ENCODE peak calls at places on chromosomes 3 and 15, in five cellular contexts. One of them, this sample, is unnamed.

GRCh38 chr3:52820741-52821140 is 9.7 kb downstream of the ITIH4 start:
- DNase-seq in mammary epithelial cell: no peak
- DNase-seq in endothelial cell of umbilical vein: peak; percentile 13
- DNase-seq in astrocyte: no peak
- DNase-seq in hepatocyte: peak; percentile 51
- DNase-seq in this sample: peak; percentile 18

GRCh38 chr3:182618085-182618732 is 175.1 kb upstream of the ATP11B start:
- DNase-seq in endothelial cell of umbilical vein: peak; percentile 18
- DNase-seq in hepatocyte: peak; percentile 52
- DNase-seq in mammary epithelial cell: peak; percentile 57
- DNase-seq in astrocyte: peak; percentile 39
- DNase-seq in this sample: peak; percentile 66

GRCh38 chr15:49715213-49715612 is 94.4 kb downstream of the DTWD1 start:
- DNase-seq in hepatocyte: no peak
- DNase-seq in endothelial cell of umbilical vein: no peak
- DNase-seq in astrocyte: no peak
- DNase-seq in mammary epithelial cell: no peak
- DNase-seq in this sample: no peak

GRCh38 chr15:50764331-50765201 is 940 bp downstream of the SPPL2A start:
- DNase-seq in hepatocyte: no peak
- DNase-seq in mammary epithelial cell: peak; percentile 24
- DNase-seq in astrocyte: no peak
- DNase-seq in endothelial cell of umbilical vein: peak; percentile 52
- DNase-seq in this sample: no peak

GRCh38 chr3:30167511-30168135 is 438.8 kb upstream of the TGFBR2 start:
- DNase-seq in astrocyte: peak; percentile 52
- DNase-seq in mammary epithelial cell: peak; percentile 58
- DNase-seq in hepatocyte: no peak
- DNase-seq in endothelial cell of umbilical vein: peak; percentile 67
- DNase-seq in this sample: peak; percentile 46

GRCh38 chr3:184409331-184409926 is 29.6 kb downstream of the CHRD start:
- DNase-seq in astrocyte: no peak
- DNase-seq in hepatocyte: no peak
- DNase-seq in mammary epithelial cell: no peak
- DNase-seq in endothelial cell of umbilical vein: no peak
- DNase-seq in this sample: no peak

GRCh38 chr3:67940200-67940952 is 286.0 kb upstream of the SUCLG2 start:
- DNase-seq in mammary epithelial cell: no peak
- DNase-seq in endothelial cell of umbilical vein: no peak
- DNase-seq in hepatocyte: peak; percentile 15
- DNase-seq in astrocyte: no peak
- DNase-seq in this sample: peak; percentile 0

GRCh38 chr3:39718674-39719595 is 90.5 kb upstream of the MYRIP start:
- DNase-seq in hepatocyte: no peak
- DNase-seq in mammary epithelial cell: peak; percentile 16
- DNase-seq in endothelial cell of umbilical vein: peak; percentile 38
- DNase-seq in astrocyte: peak; percentile 42
- DNase-seq in this sample: peak; percentile 57

GRCh38 chr3:69542265-69543079 is 156.6 kb upstream of the FRMD4B start:
- DNase-seq in endothelial cell of umbilical vein: no peak
- DNase-seq in astrocyte: no peak
- DNase-seq in mammary epithelial cell: peak; percentile 67
- DNase-seq in hepatocyte: peak; percentile 35
- DNase-seq in this sample: no peak

GRCh38 chr3:134333522-134334181 is 40.6 kb downstream of the AMOTL2 start:
- DNase-seq in hepatocyte: peak; percentile 63
- DNase-seq in endothelial cell of umbilical vein: no peak
- DNase-seq in astrocyte: peak; percentile 76
- DNase-seq in mammary epithelial cell: no peak
- DNase-seq in this sample: peak; percentile 69

GRCh38 chr3:188338081-188338480 is 184.1 kb downstream of the LPP start:
- DNase-seq in astrocyte: peak; percentile 39
- DNase-seq in hepatocyte: no peak
- DNase-seq in endothelial cell of umbilical vein: no peak
- DNase-seq in mammary epithelial cell: no peak
- DNase-seq in this sample: no peak

GRCh38 chr3:153355559-153355958 is 193.5 kb downstream of the RAP2B start:
- DNase-seq in astrocyte: no peak
- DNase-seq in endothelial cell of umbilical vein: no peak
- DNase-seq in mammary epithelial cell: no peak
- DNase-seq in hepatocyte: no peak
- DNase-seq in this sample: no peak

GRCh38 chr3:156609546-156609945 is 54.6 kb upstream of the SSR3 start:
- DNase-seq in hepatocyte: no peak
- DNase-seq in astrocyte: no peak
- DNase-seq in mammary epithelial cell: no peak
- DNase-seq in endothelial cell of umbilical vein: no peak
- DNase-seq in this sample: peak; percentile 59

GRCh38 chr3:169764164-169764452 is 752 bp downstream of the TERC start:
- DNase-seq in mammary epithelial cell: no peak
- DNase-seq in hepatocyte: no peak
- DNase-seq in endothelial cell of umbilical vein: no peak
- DNase-seq in astrocyte: peak; percentile 52
- DNase-seq in this sample: peak; percentile 39

GRCh38 chr3:10238330-10238995 is 9.8 kb upstream of the TATDN2 start:
- DNase-seq in endothelial cell of umbilical vein: no peak
- DNase-seq in mammary epithelial cell: no peak
- DNase-seq in hepatocyte: no peak
- DNase-seq in astrocyte: no peak
- DNase-seq in this sample: no peak

GRCh38 chr3:171169866-171170265 is 143.3 kb upstream of the SLC2A2 start:
- DNase-seq in astrocyte: no peak
- DNase-seq in mammary epithelial cell: no peak
- DNase-seq in endothelial cell of umbilical vein: no peak
- DNase-seq in hepatocyte: no peak
- DNase-seq in this sample: no peak

GRCh38 chr3:187985636-187986035 is 168.3 kb upstream of the LPP start:
- DNase-seq in astrocyte: peak; percentile 28
- DNase-seq in hepatocyte: no peak
- DNase-seq in mammary epithelial cell: no peak
- DNase-seq in endothelial cell of umbilical vein: no peak
- DNase-seq in this sample: no peak

GRCh38 chr3:132347095-132347494 is 29.9 kb downstream of the ACP3 start:
- DNase-seq in mammary epithelial cell: peak; percentile 73
- DNase-seq in astrocyte: peak; percentile 84
- DNase-seq in endothelial cell of umbilical vein: peak; percentile 79
- DNase-seq in hepatocyte: no peak
- DNase-seq in this sample: peak; percentile 12

GRCh38 chr3:177610677-177611654 is 413.7 kb upstream of the TBL1XR1 start:
- DNase-seq in endothelial cell of umbilical vein: peak; percentile 83
- DNase-seq in mammary epithelial cell: no peak
- DNase-seq in astrocyte: peak; percentile 52
- DNase-seq in hepatocyte: peak; percentile 77
- DNase-seq in this sample: no peak

GRCh38 chr3:130895690-130896089 is 1.8 kb downstream of the ATP2C1 start:
- DNase-seq in endothelial cell of umbilical vein: peak; percentile 12
- DNase-seq in astrocyte: no peak
- DNase-seq in hepatocyte: no peak
- DNase-seq in mammary epithelial cell: peak; percentile 3
- DNase-seq in this sample: no peak

GRCh38 chr3:52190294-52190841 is 7.6 kb upstream of the ALAS1 start:
- DNase-seq in endothelial cell of umbilical vein: no peak
- DNase-seq in mammary epithelial cell: no peak
- DNase-seq in hepatocyte: no peak
- DNase-seq in astrocyte: peak; percentile 34
- DNase-seq in this sample: no peak

GRCh38 chr3:140753865-140754754 is 76.2 kb downstream of the TRIM42 start:
- DNase-seq in mammary epithelial cell: peak; percentile 85
- DNase-seq in hepatocyte: no peak
- DNase-seq in endothelial cell of umbilical vein: no peak
- DNase-seq in astrocyte: peak; percentile 4
- DNase-seq in this sample: no peak

GRCh38 chr3:165193392-165194268 is 2.6 kb downstream of the SLITRK3 start:
- DNase-seq in mammary epithelial cell: no peak
- DNase-seq in hepatocyte: no peak
- DNase-seq in astrocyte: no peak
- DNase-seq in endothelial cell of umbilical vein: no peak
- DNase-seq in this sample: peak; percentile 38

GRCh38 chr3:195809291-195809785 is 2.4 kb downstream of the MUC4 start:
- DNase-seq in endothelial cell of umbilical vein: no peak
- DNase-seq in hepatocyte: no peak
- DNase-seq in astrocyte: no peak
- DNase-seq in mammary epithelial cell: no peak
- DNase-seq in this sample: no peak

GRCh38 chr3:72383896-72384295 is 464.3 kb downstream of the SHQ1 start:
- DNase-seq in astrocyte: no peak
- DNase-seq in mammary epithelial cell: peak; percentile 4
- DNase-seq in endothelial cell of umbilical vein: no peak
- DNase-seq in hepatocyte: no peak
- DNase-seq in this sample: no peak

GRCh38 chr3:188233320-188233719 is 79.4 kb downstream of the LPP start:
- DNase-seq in hepatocyte: no peak
- DNase-seq in astrocyte: peak; percentile 53
- DNase-seq in endothelial cell of umbilical vein: peak; percentile 57
- DNase-seq in mammary epithelial cell: peak; percentile 21
- DNase-seq in this sample: no peak

GRCh38 chr3:153443961-153444360 is 281.9 kb downstream of the RAP2B start:
- DNase-seq in endothelial cell of umbilical vein: peak; percentile 18
- DNase-seq in mammary epithelial cell: no peak
- DNase-seq in hepatocyte: no peak
- DNase-seq in astrocyte: no peak
- DNase-seq in this sample: peak; percentile 54

GRCh38 chr3:51620543-51620942 is 50.5 kb upstream of the TEX264 start:
- DNase-seq in astrocyte: peak; percentile 56
- DNase-seq in endothelial cell of umbilical vein: no peak
- DNase-seq in hepatocyte: no peak
- DNase-seq in mammary epithelial cell: peak; percentile 11
- DNase-seq in this sample: no peak

GRCh38 chr3:11583226-11583625 is 60.5 kb downstream of the VGLL4 start:
- DNase-seq in hepatocyte: no peak
- DNase-seq in astrocyte: no peak
- DNase-seq in mammary epithelial cell: no peak
- DNase-seq in endothelial cell of umbilical vein: no peak
- DNase-seq in this sample: no peak

GRCh38 chr3:50207359-50208042 is 2.4 kb downstream of the SLC38A3 start:
- DNase-seq in endothelial cell of umbilical vein: no peak
- DNase-seq in astrocyte: no peak
- DNase-seq in mammary epithelial cell: no peak
- DNase-seq in hepatocyte: no peak
- DNase-seq in this sample: no peak

GRCh38 chr3:50204052-50204803 is 843 bp upstream of the SLC38A3 start:
- DNase-seq in astrocyte: no peak
- DNase-seq in hepatocyte: no peak
- DNase-seq in endothelial cell of umbilical vein: no peak
- DNase-seq in mammary epithelial cell: no peak
- DNase-seq in this sample: no peak

GRCh38 chr3:50203113-50203852 is 1.8 kb upstream of the SLC38A3 start:
- DNase-seq in mammary epithelial cell: no peak
- DNase-seq in astrocyte: no peak
- DNase-seq in hepatocyte: no peak
- DNase-seq in endothelial cell of umbilical vein: no peak
- DNase-seq in this sample: no peak

GRCh38 chr3:50205719-50206276 is 727 bp downstream of the SLC38A3 start:
- DNase-seq in endothelial cell of umbilical vein: peak; percentile 20
- DNase-seq in hepatocyte: peak; percentile 73
- DNase-seq in mammary epithelial cell: no peak
- DNase-seq in astrocyte: peak; percentile 10
- DNase-seq in this sample: no peak

DNA sequence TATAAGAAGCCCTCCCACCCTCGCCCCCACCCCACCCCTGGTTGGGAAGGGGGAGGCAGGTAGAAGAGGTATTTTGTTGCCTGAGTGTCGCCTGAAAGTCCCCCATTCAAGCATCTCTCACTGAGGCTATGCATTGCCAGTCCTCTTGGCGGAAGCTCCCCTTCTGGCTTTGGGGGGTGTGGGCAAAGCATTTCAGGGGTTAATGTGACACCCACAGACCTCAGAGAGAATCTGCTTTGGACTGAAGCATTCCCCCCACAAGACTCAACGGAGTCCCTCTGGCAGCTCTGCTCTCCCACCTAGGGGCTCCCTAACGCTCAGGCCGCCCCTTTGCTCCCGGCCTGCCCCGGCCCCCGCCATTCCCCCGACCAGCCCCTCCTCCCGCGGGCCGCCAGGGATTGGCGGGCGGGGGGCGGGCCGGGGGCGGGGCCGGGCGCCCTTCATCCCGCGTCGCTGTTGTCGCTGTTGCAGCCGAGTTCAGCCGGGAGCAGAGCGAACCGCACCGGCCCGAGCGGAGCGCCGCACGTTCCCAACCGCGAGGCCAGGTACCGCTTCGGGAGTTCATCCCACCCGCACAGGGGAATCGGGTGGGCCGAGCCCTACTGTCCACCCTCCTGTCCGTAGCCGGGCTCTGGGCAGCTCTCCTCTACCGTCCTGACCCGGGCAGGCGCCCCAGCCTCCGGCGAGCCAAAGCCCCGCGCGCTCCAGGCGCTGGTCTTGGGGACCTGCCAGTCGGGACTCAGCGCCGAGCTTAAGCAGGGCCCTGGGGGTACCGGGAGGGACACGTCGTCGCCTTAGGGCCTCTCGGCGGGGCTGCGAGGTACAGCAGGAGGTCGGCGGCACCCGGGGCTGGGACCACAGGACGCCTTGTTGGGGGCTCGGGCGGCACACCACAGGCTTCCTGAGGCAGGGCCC is at the start of gene SLC38A3:
- DNase-seq in hepatocyte: peak; percentile 72
- DNase-seq in endothelial cell of umbilical vein: peak; percentile 31
- DNase-seq in mammary epithelial cell: no peak
- DNase-seq in astrocyte: no peak
- DNase-seq in this sample: no peak
- TF ChIP-seq EZH2 in hepatocyte: peak; percentile 44
- TF ChIP-seq EZH2 in endothelial cell of umbilical vein: peak; percentile 75
- TF ChIP-seq EZH2 in mammary epithelial cell: peak; percentile 34
- TF ChIP-seq EZH2 in astrocyte: peak; percentile 98
- TF ChIP-seq EZH2 in this sample: no peak

DNA sequence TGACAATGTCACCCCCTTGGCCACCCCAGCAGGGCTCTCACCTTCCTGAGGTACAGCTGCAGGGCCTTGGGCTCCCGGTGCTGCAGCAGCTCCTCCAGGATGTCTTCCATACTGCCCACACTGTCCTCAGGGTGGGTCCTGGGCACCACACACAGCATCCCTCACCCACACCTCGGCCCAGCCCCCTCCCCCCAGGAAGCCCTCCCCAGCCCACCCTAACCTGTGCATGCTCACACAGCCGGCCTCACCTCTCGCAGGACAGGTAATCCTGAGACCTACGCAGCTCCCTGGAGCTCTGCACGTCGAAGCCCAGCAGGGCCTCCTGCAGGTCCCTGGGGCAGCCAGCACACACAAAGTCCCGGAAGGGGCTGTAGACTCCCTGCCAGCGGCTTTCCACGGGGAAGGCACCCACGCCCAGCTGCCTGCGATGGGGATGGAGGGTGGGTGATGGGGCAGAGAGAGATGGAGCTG is 16.8 kb downstream of the ALS2CL start:
- DNase-seq in mammary epithelial cell: no peak
- DNase-seq in hepatocyte: no peak
- DNase-seq in endothelial cell of umbilical vein: no peak
- DNase-seq in astrocyte: no peak
- DNase-seq in this sample: no peak
- H3K36me3 ChIP-seq in mammary epithelial cell: peaks cover 36% of the 10 kb centered on the region
- H3K36me3 ChIP-seq in hepatocyte: no peaks in the 10 kb centered on the region
- H3K36me3 ChIP-seq in endothelial cell of umbilical vein: no peaks in the 10 kb centered on the region
- H3K36me3 ChIP-seq in astrocyte: no peaks in the 10 kb centered on the region
- H3K36me3 ChIP-seq in this sample: no peaks in the 10 kb centered on the region

GRCh38 chr3:33218072-33218445 is 551 bp downstream of the SUSD5 start:
- DNase-seq in endothelial cell of umbilical vein: peak; percentile 57
- DNase-seq in hepatocyte: no peak
- DNase-seq in astrocyte: peak; percentile 10
- DNase-seq in mammary epithelial cell: no peak
- DNase-seq in this sample: peak; percentile 15
- TF ChIP-seq EZH2 in endothelial cell of umbilical vein: no peak
- TF ChIP-seq EZH2 in hepatocyte: peak; percentile 28
- TF ChIP-seq EZH2 in astrocyte: no peak
- TF ChIP-seq EZH2 in mammary epithelial cell: peak; percentile 73
- TF ChIP-seq EZH2 in this sample: no peak

GRCh38 chr15:67105991-67106763 is 40.8 kb downstream of the SMAD3 start:
- DNase-seq in astrocyte: no peak
- DNase-seq in mammary epithelial cell: no peak
- DNase-seq in endothelial cell of umbilical vein: peak; percentile 60
- DNase-seq in hepatocyte: no peak
- DNase-seq in this sample: no peak
- H3K36me3 ChIP-seq in astrocyte: no peaks in the 10 kb centered on the region
- H3K36me3 ChIP-seq in mammary epithelial cell: no peaks in the 10 kb centered on the region
- H3K36me3 ChIP-seq in endothelial cell of umbilical vein: no peaks in the 10 kb centered on the region
- H3K36me3 ChIP-seq in hepatocyte: no peaks in the 10 kb centered on the region
- H3K36me3 ChIP-seq in this sample: no peaks in the 10 kb centered on the region